ENCODE peak calls at places on chromosomes 1 and 21, in eight cellular contexts. One of them, this sample, is unnamed.

GRCh38 chr1:183044893-183045649 is 21.9 kb downstream of the LAMC1 start:
- DNase-seq in trophoblast cell: no peak
- DNase-seq in esophagus muscularis mucosa: no peak
- DNase-seq in aorta: no peak
- DNase-seq in body of pancreas: no peak
- DNase-seq in neuronal stem cell: no peak
- DNase-seq in endothelial cell of umbilical vein: no peak
- DNase-seq in osteoblast: no peak
- DNase-seq in this sample: no peak

GRCh38 chr1:153371231-153371630 is 4.2 kb downstream of the S100A12 start:
- DNase-seq in trophoblast cell: no peak
- DNase-seq in neuronal stem cell: no peak
- DNase-seq in body of pancreas: no peak
- DNase-seq in endothelial cell of umbilical vein: no peak
- DNase-seq in osteoblast: no peak
- DNase-seq in esophagus muscularis mucosa: no peak
- DNase-seq in aorta: no peak
- DNase-seq in this sample: no peak

GRCh38 chr1:107365874-107366273 is 225.0 kb downstream of the NTNG1 start:
- DNase-seq in osteoblast: no peak
- DNase-seq in esophagus muscularis mucosa: no peak
- DNase-seq in endothelial cell of umbilical vein: no peak
- DNase-seq in trophoblast cell: no peak
- DNase-seq in neuronal stem cell: no peak
- DNase-seq in body of pancreas: no peak
- DNase-seq in aorta: no peak
- DNase-seq in this sample: no peak

GRCh38 chr1:69567847-69568434 is at the start of gene LRRC7:
- DNase-seq in body of pancreas: no peak
- DNase-seq in osteoblast: peak; percentile 73
- DNase-seq in neuronal stem cell: peak; percentile 40
- DNase-seq in trophoblast cell: no peak
- DNase-seq in endothelial cell of umbilical vein: peak; percentile 34
- DNase-seq in esophagus muscularis mucosa: no peak
- DNase-seq in aorta: peak; percentile 75
- DNase-seq in this sample: no peak

GRCh38 chr21:44402323-44403105 is 49.1 kb downstream of the TRPM2 start:
- DNase-seq in endothelial cell of umbilical vein: no peak
- DNase-seq in esophagus muscularis mucosa: no peak
- DNase-seq in body of pancreas: no peak
- DNase-seq in aorta: peak; percentile 65
- DNase-seq in trophoblast cell: no peak
- DNase-seq in neuronal stem cell: no peak
- DNase-seq in osteoblast: no peak
- DNase-seq in this sample: no peak

GRCh38 chr1:116477428-116477827 is 93.4 kb downstream of the CD58 start:
- DNase-seq in endothelial cell of umbilical vein: no peak
- DNase-seq in osteoblast: no peak
- DNase-seq in neuronal stem cell: no peak
- DNase-seq in body of pancreas: peak; percentile 75
- DNase-seq in trophoblast cell: no peak
- DNase-seq in aorta: no peak
- DNase-seq in esophagus muscularis mucosa: no peak
- DNase-seq in this sample: no peak

GRCh38 chr1:25140073-25140797 is 92.1 kb downstream of the SYF2 start:
- DNase-seq in endothelial cell of umbilical vein: no peak
- DNase-seq in osteoblast: no peak
- DNase-seq in aorta: no peak
- DNase-seq in trophoblast cell: peak; percentile 36
- DNase-seq in esophagus muscularis mucosa: peak; percentile 90
- DNase-seq in neuronal stem cell: no peak
- DNase-seq in body of pancreas: peak; percentile 22
- DNase-seq in this sample: no peak

GRCh38 chr1:22709891-22710687 is 550 bp upstream of the EPHB2 start:
- DNase-seq in neuronal stem cell: peak; percentile 73
- DNase-seq in trophoblast cell: peak; percentile 22
- DNase-seq in endothelial cell of umbilical vein: peak; percentile 49
- DNase-seq in esophagus muscularis mucosa: no peak
- DNase-seq in aorta: peak; percentile 86
- DNase-seq in osteoblast: peak; percentile 99
- DNase-seq in body of pancreas: peak; percentile 62
- DNase-seq in this sample: no peak

GRCh38 chr1:212860713-212861581 is 2.9 kb downstream of the FLVCR1 start:
- DNase-seq in trophoblast cell: no peak
- DNase-seq in body of pancreas: no peak
- DNase-seq in aorta: no peak
- DNase-seq in neuronal stem cell: no peak
- DNase-seq in esophagus muscularis mucosa: no peak
- DNase-seq in osteoblast: peak; percentile 37
- DNase-seq in endothelial cell of umbilical vein: no peak
- DNase-seq in this sample: no peak

GRCh38 chr1:48530727-48531351 is 58.8 kb upstream of the SPATA6 start:
- DNase-seq in osteoblast: no peak
- DNase-seq in neuronal stem cell: peak; percentile 87
- DNase-seq in trophoblast cell: peak; percentile 34
- DNase-seq in aorta: no peak
- DNase-seq in endothelial cell of umbilical vein: peak; percentile 29
- DNase-seq in esophagus muscularis mucosa: no peak
- DNase-seq in body of pancreas: peak; percentile 49
- DNase-seq in this sample: peak; percentile 85

GRCh38 chr1:154151311-154151710 is 3.6 kb downstream of the NUP210L start:
- DNase-seq in trophoblast cell: no peak
- DNase-seq in osteoblast: peak; percentile 30
- DNase-seq in body of pancreas: no peak
- DNase-seq in neuronal stem cell: no peak
- DNase-seq in aorta: no peak
- DNase-seq in esophagus muscularis mucosa: no peak
- DNase-seq in endothelial cell of umbilical vein: peak; percentile 54
- DNase-seq in this sample: no peak

GRCh38 chr21:43323244-43324005 is 103.5 kb downstream of the SIK1 start:
- DNase-seq in endothelial cell of umbilical vein: no peak
- DNase-seq in neuronal stem cell: no peak
- DNase-seq in aorta: no peak
- DNase-seq in body of pancreas: peak; percentile 92
- DNase-seq in trophoblast cell: no peak
- DNase-seq in osteoblast: no peak
- DNase-seq in esophagus muscularis mucosa: no peak
- DNase-seq in this sample: no peak

GRCh38 chr1:92184632-92185031 is 33.1 kb upstream of the C1orf146 start:
- DNase-seq in body of pancreas: no peak
- DNase-seq in esophagus muscularis mucosa: no peak
- DNase-seq in trophoblast cell: no peak
- DNase-seq in neuronal stem cell: no peak
- DNase-seq in aorta: no peak
- DNase-seq in endothelial cell of umbilical vein: no peak
- DNase-seq in osteoblast: no peak
- DNase-seq in this sample: no peak

GRCh38 chr1:101112051-101112770 is 86.6 kb upstream of the DPH5 start:
- DNase-seq in body of pancreas: peak; percentile 57
- DNase-seq in osteoblast: no peak
- DNase-seq in trophoblast cell: no peak
- DNase-seq in neuronal stem cell: no peak
- DNase-seq in aorta: no peak
- DNase-seq in endothelial cell of umbilical vein: peak; percentile 93
- DNase-seq in esophagus muscularis mucosa: no peak
- DNase-seq in this sample: no peak

GRCh38 chr21:36126621-36127110 is 8.2 kb upstream of the CBR3 start:
- DNase-seq in trophoblast cell: no peak
- DNase-seq in body of pancreas: no peak
- DNase-seq in esophagus muscularis mucosa: no peak
- DNase-seq in aorta: no peak
- DNase-seq in neuronal stem cell: no peak
- DNase-seq in endothelial cell of umbilical vein: no peak
- DNase-seq in osteoblast: no peak
- DNase-seq in this sample: no peak

GRCh38 chr1:71717186-71717585 is 565.2 kb downstream of the NEGR1 start:
- DNase-seq in trophoblast cell: no peak
- DNase-seq in esophagus muscularis mucosa: no peak
- DNase-seq in endothelial cell of umbilical vein: no peak
- DNase-seq in body of pancreas: no peak
- DNase-seq in neuronal stem cell: no peak
- DNase-seq in aorta: no peak
- DNase-seq in osteoblast: no peak
- DNase-seq in this sample: no peak

GRCh38 chr1:187892640-187893039 is 1063.9 kb downstream of the PLA2G4A start:
- DNase-seq in trophoblast cell: no peak
- DNase-seq in body of pancreas: no peak
- DNase-seq in aorta: no peak
- DNase-seq in esophagus muscularis mucosa: no peak
- DNase-seq in osteoblast: no peak
- DNase-seq in endothelial cell of umbilical vein: no peak
- DNase-seq in neuronal stem cell: no peak
- DNase-seq in this sample: no peak

GRCh38 chr1:150973826-150974579 is 632 bp downstream of the CERS2 start:
- DNase-seq in esophagus muscularis mucosa: no peak
- DNase-seq in neuronal stem cell: no peak
- DNase-seq in osteoblast: peak; percentile 93
- DNase-seq in endothelial cell of umbilical vein: peak; percentile 47
- DNase-seq in aorta: peak; percentile 85
- DNase-seq in trophoblast cell: peak; percentile 29
- DNase-seq in body of pancreas: peak; percentile 49
- DNase-seq in this sample: no peak
- H3K4me1 ChIP-seq in esophagus muscularis mucosa: peaks cover 76% of the 10 kb centered on the region
- H3K4me1 ChIP-seq in neuronal stem cell: peaks cover 33% of the 10 kb centered on the region
- H3K4me1 ChIP-seq in osteoblast: peaks cover 53% of the 10 kb centered on the region
- H3K4me1 ChIP-seq in endothelial cell of umbilical vein: peaks cover 29% of the 10 kb centered on the region
- H3K4me1 ChIP-seq in aorta: no peaks in the 10 kb centered on the region
- H3K4me1 ChIP-seq in trophoblast cell: peaks cover 34% of the 10 kb centered on the region
- H3K4me1 ChIP-seq in body of pancreas: peaks cover 67% of the 10 kb centered on the region
- H3K4me1 ChIP-seq in this sample: peaks cover 21% of the 10 kb centered on the region

DNA sequence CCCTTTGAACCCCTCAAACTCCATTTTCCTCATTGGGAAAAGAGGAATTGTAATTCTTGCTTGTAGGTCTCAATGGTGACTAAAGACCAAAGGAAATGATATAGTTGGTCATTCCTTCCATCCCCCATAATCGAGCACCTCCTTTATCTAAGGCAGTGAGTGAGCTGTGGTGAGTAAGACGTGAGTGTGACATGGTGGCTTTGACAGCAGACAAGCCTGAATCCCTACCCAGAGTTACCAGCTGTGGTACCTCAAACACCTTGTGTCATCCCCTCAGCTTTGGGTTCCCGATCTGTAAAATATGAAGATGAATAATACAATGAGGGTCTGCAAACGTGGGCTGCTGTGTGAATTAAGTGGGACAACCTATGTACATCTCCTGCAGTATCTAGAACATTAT is 8.4 kb downstream of the TRAF5 start:
- DNase-seq in osteoblast: no peak
- DNase-seq in body of pancreas: no peak
- DNase-seq in aorta: no peak
- DNase-seq in trophoblast cell: no peak
- DNase-seq in neuronal stem cell: no peak
- DNase-seq in esophagus muscularis mucosa: no peak
- DNase-seq in endothelial cell of umbilical vein: no peak
- DNase-seq in this sample: no peak
- H3K4me1 ChIP-seq in osteoblast: peaks cover 5% of the 10 kb centered on the region
- H3K4me1 ChIP-seq in body of pancreas: peaks cover 95% of the 10 kb centered on the region
- H3K4me1 ChIP-seq in aorta: no peaks in the 10 kb centered on the region
- H3K4me1 ChIP-seq in trophoblast cell: peaks cover 15% of the 10 kb centered on the region
- H3K4me1 ChIP-seq in neuronal stem cell: no peaks in the 10 kb centered on the region
- H3K4me1 ChIP-seq in esophagus muscularis mucosa: peaks cover 81% of the 10 kb centered on the region
- H3K4me1 ChIP-seq in endothelial cell of umbilical vein: peaks cover 12% of the 10 kb centered on the region
- H3K4me1 ChIP-seq in this sample: peaks cover 4% of the 10 kb centered on the region

GRCh38 chr1:230701434-230701833 is 12.5 kb downstream of the AGT start:
- DNase-seq in osteoblast: no peak
- DNase-seq in esophagus muscularis mucosa: peak; percentile 86
- DNase-seq in neuronal stem cell: no peak
- DNase-seq in aorta: no peak
- DNase-seq in body of pancreas: no peak
- DNase-seq in endothelial cell of umbilical vein: no peak
- DNase-seq in trophoblast cell: no peak
- DNase-seq in this sample: no peak

GRCh38 chr1:230698130-230698529 is 15.8 kb downstream of the AGT start:
- DNase-seq in endothelial cell of umbilical vein: no peak
- DNase-seq in osteoblast: no peak
- DNase-seq in body of pancreas: no peak
- DNase-seq in neuronal stem cell: no peak
- DNase-seq in esophagus muscularis mucosa: peak; percentile 57
- DNase-seq in aorta: no peak
- DNase-seq in trophoblast cell: no peak
- DNase-seq in this sample: no peak

GRCh38 chr1:230699716-230700115 is 14.2 kb downstream of the AGT start:
- DNase-seq in esophagus muscularis mucosa: peak; percentile 60
- DNase-seq in body of pancreas: no peak
- DNase-seq in endothelial cell of umbilical vein: no peak
- DNase-seq in trophoblast cell: no peak
- DNase-seq in neuronal stem cell: no peak
- DNase-seq in osteoblast: no peak
- DNase-seq in aorta: no peak
- DNase-seq in this sample: no peak

GRCh38 chr1:230701895-230702768 is 11.8 kb downstream of the AGT start:
- DNase-seq in osteoblast: no peak
- DNase-seq in aorta: no peak
- DNase-seq in trophoblast cell: no peak
- DNase-seq in body of pancreas: no peak
- DNase-seq in neuronal stem cell: no peak
- DNase-seq in esophagus muscularis mucosa: peak; percentile 84
- DNase-seq in endothelial cell of umbilical vein: no peak
- DNase-seq in this sample: no peak

GRCh38 chr1:230700132-230700531 is 13.8 kb downstream of the AGT start:
- DNase-seq in neuronal stem cell: no peak
- DNase-seq in aorta: no peak
- DNase-seq in trophoblast cell: no peak
- DNase-seq in esophagus muscularis mucosa: no peak
- DNase-seq in osteoblast: no peak
- DNase-seq in body of pancreas: no peak
- DNase-seq in endothelial cell of umbilical vein: no peak
- DNase-seq in this sample: no peak
- H3K4me1 ChIP-seq in neuronal stem cell: peaks cover 10% of the 10 kb centered on the region
- H3K4me1 ChIP-seq in aorta: no peaks in the 10 kb centered on the region
- H3K4me1 ChIP-seq in trophoblast cell: no peaks in the 10 kb centered on the region
- H3K4me1 ChIP-seq in esophagus muscularis mucosa: peaks cover 3% of the 10 kb centered on the region
- H3K4me1 ChIP-seq in osteoblast: no peaks in the 10 kb centered on the region
- H3K4me1 ChIP-seq in body of pancreas: no peaks in the 10 kb centered on the region
- H3K4me1 ChIP-seq in endothelial cell of umbilical vein: no peaks in the 10 kb centered on the region
- H3K4me1 ChIP-seq in this sample: peaks cover 4% of the 10 kb centered on the region

GRCh38 chr21:31349208-31349607 is 5.1 kb upstream of the TIAM1 start:
- DNase-seq in neuronal stem cell: no peak
- DNase-seq in trophoblast cell: no peak
- DNase-seq in body of pancreas: no peak
- DNase-seq in esophagus muscularis mucosa: no peak
- DNase-seq in osteoblast: no peak
- DNase-seq in endothelial cell of umbilical vein: no peak
- DNase-seq in aorta: no peak
- DNase-seq in this sample: no peak

GRCh38 chr21:31354122-31354521 is 10.1 kb upstream of the TIAM1 start:
- DNase-seq in aorta: no peak
- DNase-seq in endothelial cell of umbilical vein: no peak
- DNase-seq in body of pancreas: no peak
- DNase-seq in trophoblast cell: peak; percentile 72
- DNase-seq in esophagus muscularis mucosa: no peak
- DNase-seq in neuronal stem cell: no peak
- DNase-seq in osteoblast: no peak
- DNase-seq in this sample: no peak

GRCh38 chr21:31351438-31351837 is 7.4 kb upstream of the TIAM1 start:
- DNase-seq in osteoblast: no peak
- DNase-seq in trophoblast cell: peak; percentile 85
- DNase-seq in endothelial cell of umbilical vein: no peak
- DNase-seq in esophagus muscularis mucosa: no peak
- DNase-seq in aorta: no peak
- DNase-seq in body of pancreas: no peak
- DNase-seq in neuronal stem cell: no peak
- DNase-seq in this sample: no peak

GRCh38 chr21:31352841-31353240 is 8.8 kb upstream of the TIAM1 start:
- DNase-seq in osteoblast: no peak
- DNase-seq in body of pancreas: no peak
- DNase-seq in neuronal stem cell: no peak
- DNase-seq in trophoblast cell: peak; percentile 30
- DNase-seq in endothelial cell of umbilical vein: no peak
- DNase-seq in aorta: no peak
- DNase-seq in esophagus muscularis mucosa: no peak
- DNase-seq in this sample: no peak

GRCh38 chr21:31351973-31352372 is 7.9 kb upstream of the TIAM1 start:
- DNase-seq in neuronal stem cell: no peak
- DNase-seq in osteoblast: no peak
- DNase-seq in endothelial cell of umbilical vein: no peak
- DNase-seq in esophagus muscularis mucosa: no peak
- DNase-seq in body of pancreas: no peak
- DNase-seq in trophoblast cell: peak; percentile 23
- DNase-seq in aorta: no peak
- DNase-seq in this sample: no peak
- H3K4me1 ChIP-seq in neuronal stem cell: no peaks in the 10 kb centered on the region
- H3K4me1 ChIP-seq in osteoblast: peaks cover 18% of the 10 kb centered on the region
- H3K4me1 ChIP-seq in endothelial cell of umbilical vein: peaks cover 9% of the 10 kb centered on the region
- H3K4me1 ChIP-seq in esophagus muscularis mucosa: no peaks in the 10 kb centered on the region
- H3K4me1 ChIP-seq in body of pancreas: no peaks in the 10 kb centered on the region
- H3K4me1 ChIP-seq in trophoblast cell: peaks cover 11% of the 10 kb centered on the region
- H3K4me1 ChIP-seq in aorta: no peaks in the 10 kb centered on the region
- H3K4me1 ChIP-seq in this sample: no peaks in the 10 kb centered on the region

This sample was measured in iPS DF 6.9.